ENCODE peak calls at places on chromosomes 13 and 19, in five cellular contexts. O is activated T-helper 1 cell treated with anti-CD3 and anti-CD28 coated beads, Interleukin-2, amount 50 U/mL, for 16 hours; H is SK-N-MC; M is bronchial epithelial cell; I is activated T-cell treated with anti-CD3 and anti-CD28 coated beads, Interleukin-2, amount 50 U/mL, for 72 hours. D is an unnamed sample.
A peak's percentile ranks its signal among the peaks of the same experiment; 100 is the strongest.

GRCh38 chr13:51396352-51396751 is 56.5 kb downstream of the INTS6 start:
- DNase-seq in O (no peak), H (no peak), M (no peak), I (no peak), D (no peak)

GRCh38 chr19:46147791-46148288 is at the start of gene IGFL2:
- DNase-seq in O (no peak), H (no peak), M (peak; percentile 61), I (peak; percentile 27), D (peak; percentile 47)

GRCh38 chr13:90974249-90974954 is 373.1 kb upstream of the MIR17HG start:
- DNase-seq in O (no peak), H (no peak), M (no peak), I (no peak), D (no peak)

GRCh38 chr13:76717092-76717491 is 169.1 kb downstream of the KCTD12 start:
- DNase-seq in O (no peak), H (no peak), M (peak; percentile 8), I (no peak), D (no peak)

GRCh38 chr13:94556646-94557045 is 39.3 kb downstream of the TGDS start:
- DNase-seq in O (no peak), H (no peak), M (no peak), I (no peak), D (no peak)

GRCh38 chr19:48403606-48404005 is 10.1 kb downstream of the GRIN2D start:
- DNase-seq in O (no peak), H (no peak), M (peak; percentile 66), I (peak; percentile 41), D (peak; percentile 55)

GRCh38 chr13:62704795-62705329 is 1289.2 kb upstream of the PCDH20 start:
- DNase-seq in O (no peak), H (no peak), M (no peak), I (no peak), D (no peak)

GRCh38 chr13:66665991-66666390 is 564.1 kb downstream of the PCDH9 start:
- DNase-seq in O (no peak), H (no peak), M (peak; percentile 49), I (no peak), D (peak; percentile 23)

GRCh38 chr19:39212377-39212742 is 8.3 kb upstream of the SYCN start:
- DNase-seq in O (peak; percentile 36), H (peak; percentile 6), M (no peak), I (peak; percentile 66), D (no peak)

GRCh38 chr13:92806215-92806614 is 420.4 kb upstream of the GPC6 start:
- DNase-seq in O (no peak), H (no peak), M (peak; percentile 17), I (no peak), D (no peak)

GRCh38 chr19:3823345-3823704 is 37.1 kb upstream of the MATK start:
- DNase-seq in O (no peak), H (no peak), M (no peak), I (no peak), D (no peak)

GRCh38 chr19:17103177-17103576 is 27.6 kb downstream of the MYO9B start:
- DNase-seq in O (no peak), H (no peak), M (no peak), I (peak; percentile 14), D (no peak)